ENCODE peak calls at places on chromosomes 5 and 9, in six cellular contexts. X is HepG2, I is A549, P is endothelial cell of umbilical vein, A is GM12878, K is K562. U is an unnamed sample.

GRCh38 chr5:132064738-132065331 is 4.4 kb downstream of the IL3 start:
- DNase-seq in I (peak), P (peak), A (peak), K (peak), X (peak), U (peak)

GRCh38 chr9:78871452-78872331 is 574.8 kb downstream of the PSAT1 start:
- DNase-seq in A (no peak), K (no peak), X (no peak), P (peak), I (peak), U (no peak)

GRCh38 chr5:137598341-137598740 is 99.2 kb upstream of the SPOCK1 start:
- DNase-seq in X (no peak), K (no peak), A (no peak), I (no peak), P (no peak), U (no peak)

GRCh38 chr5:95823738-95824609 is 1.4 kb upstream of the GLRX start:
- DNase-seq in I (peak), K (peak), X (peak), P (peak), A (no peak), U (peak)

GRCh38 chr5:64742821-64743220 is 25.7 kb downstream of the SREK1IP1 start:
- DNase-seq in P (no peak), A (no peak), X (no peak), K (no peak), I (no peak), U (no peak)

GRCh38 chr5:113162770-113163169 is 186.2 kb downstream of the DCP2 start:
- DNase-seq in P (peak), I (no peak), A (no peak), K (no peak), X (no peak), U (no peak)

GRCh38 chr5:168528521-168529360 is at the start of gene FBLL1:
- DNase-seq in P (peak), X (peak), A (no peak), I (no peak), K (peak), U (peak)

GRCh38 chr9:109974143-109974917 is 194.3 kb downstream of the PALM2AKAP2 start:
- DNase-seq in A (peak), X (no peak), I (no peak), K (no peak), P (no peak), U (no peak)

GRCh38 chr5:36728697-36729543 is 122.5 kb downstream of the SLC1A3 start:
- DNase-seq in K (peak), A (no peak), P (peak), I (peak), X (peak), U (peak)

GRCh38 chr5:81147011-81147594 is 86.0 kb upstream of the CKMT2 start:
- DNase-seq in K (no peak), X (no peak), I (no peak), A (no peak), P (no peak), U (no peak)

GRCh38 chr5:81147970-81148571 is 85.1 kb upstream of the CKMT2 start:
- DNase-seq in K (no peak), A (no peak), I (no peak), P (no peak), X (no peak), U (no peak)

GRCh38 chr5:81154725-81155124 is 78.4 kb upstream of the CKMT2 start:
- DNase-seq in I (no peak), A (peak), X (no peak), P (no peak), K (no peak), U (no peak)

GRCh38 chr5:81156732-81157131 is 76.4 kb upstream of the CKMT2 start:
- DNase-seq in K (no peak), A (peak), P (no peak), I (no peak), X (no peak), U (no peak)

DNA sequence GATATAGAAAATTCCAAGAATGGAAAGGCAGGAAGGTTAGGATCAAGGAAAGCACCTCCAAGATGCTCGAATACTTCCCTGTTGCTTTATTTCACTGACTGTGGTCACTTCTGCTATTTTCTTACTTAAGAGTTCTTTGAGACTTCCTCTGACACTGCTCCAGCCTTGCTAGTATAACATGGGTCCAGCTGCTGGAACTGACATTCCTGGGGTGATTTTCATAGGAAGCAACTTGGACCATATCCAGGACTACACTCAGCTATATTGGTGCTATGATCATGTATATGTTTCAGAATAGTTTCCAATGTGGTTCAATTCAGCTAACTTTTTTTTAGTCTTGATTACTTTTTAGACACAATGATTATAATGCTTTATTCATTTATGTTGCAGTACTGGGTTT is 81.6 kb upstream of the CKMT2 start:
- DNase-seq in X (no peak), I (no peak), A (no peak), K (no peak), P (peak), U (no peak)
- H3K4me3 ChIP-seq in X (no peak), I (no peak), A (no peak), K (no peak), P (no peak), U (no peak)

GRCh38 chr9:95556521-95556920 is 39.8 kb upstream of the PTCH1 start:
- DNase-seq in K (no peak), A (no peak), P (no peak), X (no peak), I (no peak), U (no peak)
- TF ChIP-seq MYC in K (no peak), A (no peak), P (no peak), X (no peak), I (no peak), U (no peak)

GRCh38 chr5:15476977-15477376 is 23.0 kb upstream of the FBXL7 start:
- DNase-seq in I (no peak), P (no peak), A (no peak), K (no peak), X (no peak), U (no peak)
- TF ChIP-seq CTCF in I (no peak), P (no peak), A (no peak), K (no peak), X (no peak), U (no peak)

GRCh38 chr9:99185328-99185632 is 36.5 kb downstream of the ALG2 start:
- DNase-seq in P (no peak), I (no peak), K (no peak), X (no peak), A (no peak), U (no peak)
- H3K4me3 ChIP-seq in P (no peak), I (no peak), K (no peak), X (peak), A (no peak), U (no peak)

GRCh38 chr5:129853588-129853987 is 50.7 kb upstream of the CHSY3 start:
- DNase-seq in P (peak), K (no peak), I (no peak), A (no peak), X (no peak), U (no peak)

GRCh38 chr5:129856325-129856724 is 47.9 kb upstream of the CHSY3 start:
- DNase-seq in A (no peak), K (no peak), I (no peak), P (no peak), X (no peak), U (no peak)

GRCh38 chr5:129858126-129858675 is 46.1 kb upstream of the CHSY3 start:
- DNase-seq in A (no peak), P (no peak), K (no peak), X (no peak), I (no peak), U (no peak)

GRCh38 chr5:129852747-129853352 is 51.4 kb upstream of the CHSY3 start:
- DNase-seq in K (peak), I (peak), P (peak), X (peak), A (peak), U (peak)

DNA sequence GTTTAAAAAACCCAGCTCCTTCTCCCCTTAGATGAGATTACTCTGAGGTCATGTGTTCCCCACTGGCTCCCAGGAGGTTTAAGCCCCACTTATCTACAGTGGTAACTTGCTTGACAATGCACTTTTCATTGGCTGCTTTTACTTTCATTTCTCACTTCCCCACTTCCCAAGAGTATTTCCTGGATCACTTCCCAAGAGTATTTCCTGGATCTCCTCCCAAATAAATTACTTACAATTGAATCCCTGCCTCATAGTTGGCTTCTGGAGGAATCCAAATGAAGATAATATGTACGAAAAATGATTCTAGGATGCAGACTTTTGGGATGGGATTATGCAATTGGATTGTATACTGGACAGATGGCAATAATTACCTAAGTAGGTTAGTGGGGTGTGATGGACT is 47.1 kb upstream of the CHSY3 start:
- DNase-seq in A (no peak), K (no peak), P (no peak), X (no peak), I (no peak), U (no peak)
- TF ChIP-seq MYC in A (no peak), K (no peak), P (no peak), X (no peak), I (no peak), U (no peak)

GRCh38 chr9:101480386-101480785 is 44.8 kb upstream of the ALDOB start:
- DNase-seq in P (no peak), A (no peak), X (no peak), I (no peak), K (no peak), U (no peak)
- TF ChIP-seq CTCF in P (no peak), A (no peak), X (no peak), I (no peak), K (no peak), U (no peak)

GRCh38 chr5:145588113-145588512 is 247.0 kb downstream of the PRELID2 start:
- DNase-seq in X (no peak), P (no peak), I (no peak), A (no peak), K (no peak), U (no peak)
- H3K4me3 ChIP-seq in X (no peak), P (no peak), I (no peak), A (no peak), K (no peak), U (no peak)

GRCh38 chr5:59562756-59563389 is 330.7 kb downstream of the PDE4D start:
- DNase-seq in P (peak), I (peak), K (no peak), A (peak), X (peak), U (peak)
- TF ChIP-seq MYC in P (peak), I (peak), K (no peak), A (no peak), X (no peak), U (no peak)

U was measured in NB4.